ENCODE peak calls at places on chromosomes 13 and 19, in six cellular contexts. J is lower lobe of right lung, X is WTC11, I is AG09309, M is body of pancreas, S is GM23338. T is an unnamed sample.

GRCh38 chr19:5947435-5947834 is 30.5 kb downstream of the RANBP3 start:
- DNase-seq in I (no peak), X (no peak), S (no peak), J (peak; percentile 80), M (peak; percentile 82), T (no peak)

GRCh38 chr13:54210397-54211050 is 1181.9 kb downstream of the OLFM4 start:
- DNase-seq in X (no peak), M (no peak), S (no peak), J (no peak), I (no peak), T (no peak)

GRCh38 chr19:12930002-12930645 is 3.4 kb downstream of the FARSA start:
- DNase-seq in I (no peak), X (no peak), J (no peak), M (no peak), S (no peak), T (no peak)

GRCh38 chr13:25908390-25908789 is 143.4 kb downstream of the SHISA2 start:
- DNase-seq in J (no peak), M (no peak), S (peak; percentile 27), X (no peak), I (no peak), T (no peak)

GRCh38 chr19:5309438-5310204 is 31.0 kb downstream of the PTPRS start:
- DNase-seq in M (no peak), J (no peak), I (no peak), S (peak; percentile 57), X (peak; percentile 29), T (no peak)

GRCh38 chr13:112218416-112218815 is 151.5 kb downstream of the SOX1 start:
- DNase-seq in M (no peak), S (no peak), X (no peak), I (no peak), J (no peak), T (no peak)

GRCh38 chr13:40186636-40187323 is 479.7 kb downstream of the FOXO1 start:
- DNase-seq in X (no peak), I (no peak), M (no peak), J (no peak), S (no peak), T (no peak)

GRCh38 chr19:46901701-46902401 is 41.1 kb downstream of the ARHGAP35 start:
- DNase-seq in M (no peak), S (no peak), X (no peak), I (no peak), J (no peak), T (no peak)

GRCh38 chr13:64753606-64754005 is 2476.5 kb downstream of the PCDH9 start:
- DNase-seq in J (no peak), S (no peak), I (no peak), M (no peak), X (no peak), T (no peak)

GRCh38 chr13:95323930-95324662 is 22.8 kb upstream of the ABCC4 start:
- DNase-seq in J (no peak), X (no peak), M (no peak), I (no peak), S (no peak), T (peak; percentile 26)

GRCh38 chr19:32203161-32203560 is 142.2 kb upstream of the ZNF507 start:
- DNase-seq in S (no peak), M (no peak), I (no peak), J (no peak), X (no peak), T (no peak)

GRCh38 chr19:38977445-38978314 is 2.1 kb upstream of the FBXO17 start:
- DNase-seq in S (no peak), I (no peak), M (no peak), J (no peak), X (no peak), T (no peak)

GRCh38 chr13:40490086-40490723 is 176.2 kb downstream of the FOXO1 start:
- DNase-seq in J (no peak), X (no peak), I (no peak), M (peak; percentile 33), S (no peak), T (no peak)

GRCh38 chr13:59463023-59463422 is 700.7 kb downstream of the DIAPH3 start:
- DNase-seq in I (no peak), S (no peak), J (no peak), M (no peak), X (no peak), T (no peak)

GRCh38 chr13:89695343-89696257 is 1651.9 kb upstream of the MIR17HG start:
- DNase-seq in M (peak; percentile 31), X (peak; percentile 66), I (no peak), S (peak; percentile 73), J (no peak), T (peak; percentile 70)

GRCh38 chr13:47039106-47039505 is 142.3 kb upstream of the HTR2A start:
- DNase-seq in J (no peak), I (peak; percentile 63), S (no peak), X (no peak), M (no peak), T (no peak)

GRCh38 chr13:33633701-33634525 is 184.0 kb upstream of the RFC3 start:
- DNase-seq in M (no peak), X (no peak), J (no peak), I (no peak), S (no peak), T (no peak)

GRCh38 chr19:4910594-4911273 is 1.4 kb downstream of the UHRF1 start:
- DNase-seq in J (no peak), S (no peak), M (peak; percentile 36), X (no peak), I (no peak), T (no peak)

GRCh38 chr13:99261040-99261439 is 2.9 kb upstream of the GPR18 start:
- DNase-seq in M (no peak), I (no peak), X (no peak), S (no peak), J (no peak), T (no peak)

GRCh38 chr13:42211704-42212103 is 60.2 kb upstream of the AKAP11 start:
- DNase-seq in M (no peak), J (no peak), S (no peak), I (no peak), X (no peak), T (no peak)

GRCh38 chr19:10227215-10227971 is 3.7 kb downstream of the S1PR2 start:
- DNase-seq in X (peak; percentile 52), J (no peak), S (peak; percentile 61), M (no peak), I (no peak), T (no peak)
- TF ChIP-seq CTCF in X (no peak), J (peak; percentile 13), S (peak; percentile 48), M (no peak), I (no peak), T (no peak)

GRCh38 chr19:18419195-18419698 is at the start of gene SSBP4:
- DNase-seq in M (peak; percentile 76), X (peak; percentile 69), I (no peak), S (peak; percentile 88), J (peak; percentile 80), T (peak; percentile 84)

GRCh38 chr19:18422530-18423191 is 3.5 kb downstream of the SSBP4 start:
- DNase-seq in J (peak; percentile 39), X (no peak), M (no peak), S (no peak), I (no peak), T (no peak)

GRCh38 chr19:18421371-18421959 is 2.3 kb downstream of the SSBP4 start:
- DNase-seq in I (no peak), J (peak; percentile 43), M (no peak), X (no peak), S (no peak), T (no peak)

GRCh38 chr19:18419699-18420460 is 682 bp downstream of the SSBP4 start:
- DNase-seq in X (no peak), S (peak; percentile 55), I (no peak), J (peak; percentile 66), M (peak; percentile 46), T (no peak)

DNA sequence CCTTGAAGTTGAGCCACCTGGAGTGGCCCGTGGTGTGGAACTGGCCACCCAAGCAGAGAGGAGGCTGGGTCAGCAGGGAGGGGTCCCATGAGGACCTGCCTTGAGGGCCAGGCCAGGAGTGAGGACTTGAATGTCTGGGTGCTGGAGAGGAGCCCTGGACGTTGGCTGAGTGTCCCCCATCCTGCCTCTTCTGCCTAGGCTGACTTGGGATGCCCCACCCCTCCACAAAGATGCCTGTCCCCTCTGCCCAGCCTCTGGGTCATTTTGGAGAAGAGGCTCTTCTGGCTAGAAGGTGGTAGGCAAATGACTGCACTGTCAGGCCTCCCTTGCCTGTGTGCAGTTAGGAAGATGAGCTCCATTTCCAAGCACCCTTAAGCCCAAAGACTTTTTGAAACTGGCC is 1.7 kb downstream of the SSBP4 start:
- DNase-seq in S (no peak), I (no peak), J (peak; percentile 41), X (no peak), M (no peak), T (no peak)
- TF ChIP-seq CTCF in S (no peak), I (no peak), J (no peak), X (no peak), M (no peak), T (no peak)

GRCh38 chr13:85833938-85834337 is 34.7 kb upstream of the SLITRK6 start:
- DNase-seq in S (no peak), X (no peak), J (no peak), I (no peak), M (no peak), T (no peak)

GRCh38 chr13:85825454-85825853 is 26.2 kb upstream of the SLITRK6 start:
- DNase-seq in S (no peak), X (no peak), M (no peak), J (no peak), I (no peak), T (no peak)

DNA sequence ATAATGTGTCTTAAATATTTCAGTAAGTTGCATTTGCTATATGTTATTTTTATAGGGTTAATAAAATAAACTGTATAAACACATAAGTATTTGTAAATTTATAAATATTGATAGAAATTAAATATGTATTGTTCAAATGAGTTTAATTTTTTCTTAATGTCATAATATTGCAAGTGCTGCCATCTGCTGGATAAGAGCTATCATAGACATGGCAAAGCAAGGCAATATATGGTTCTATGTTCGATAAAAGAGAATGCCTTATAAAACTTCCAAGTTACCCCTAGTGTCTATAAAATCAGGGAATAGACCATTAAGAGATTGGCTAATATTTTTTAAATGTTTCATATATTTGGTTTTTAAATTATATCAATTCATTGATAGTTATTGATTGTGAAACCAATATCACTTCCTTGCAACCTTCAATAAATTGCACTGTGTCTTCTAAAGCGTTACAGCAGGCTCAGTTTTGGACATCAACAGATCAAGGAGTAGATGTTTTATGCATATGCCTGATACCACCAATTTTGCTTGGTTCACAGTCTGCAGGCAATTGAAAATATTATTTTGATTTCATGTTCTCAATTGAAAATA is 29.0 kb upstream of the SLITRK6 start:
- DNase-seq in M (no peak), S (peak; percentile 47), I (no peak), J (no peak), X (no peak), T (no peak)
- TF ChIP-seq CTCF in M (peak; percentile 74), S (peak; percentile 53), I (peak; percentile 54), J (peak; percentile 66), X (peak; percentile 43), T (peak; percentile 81)

DNA sequence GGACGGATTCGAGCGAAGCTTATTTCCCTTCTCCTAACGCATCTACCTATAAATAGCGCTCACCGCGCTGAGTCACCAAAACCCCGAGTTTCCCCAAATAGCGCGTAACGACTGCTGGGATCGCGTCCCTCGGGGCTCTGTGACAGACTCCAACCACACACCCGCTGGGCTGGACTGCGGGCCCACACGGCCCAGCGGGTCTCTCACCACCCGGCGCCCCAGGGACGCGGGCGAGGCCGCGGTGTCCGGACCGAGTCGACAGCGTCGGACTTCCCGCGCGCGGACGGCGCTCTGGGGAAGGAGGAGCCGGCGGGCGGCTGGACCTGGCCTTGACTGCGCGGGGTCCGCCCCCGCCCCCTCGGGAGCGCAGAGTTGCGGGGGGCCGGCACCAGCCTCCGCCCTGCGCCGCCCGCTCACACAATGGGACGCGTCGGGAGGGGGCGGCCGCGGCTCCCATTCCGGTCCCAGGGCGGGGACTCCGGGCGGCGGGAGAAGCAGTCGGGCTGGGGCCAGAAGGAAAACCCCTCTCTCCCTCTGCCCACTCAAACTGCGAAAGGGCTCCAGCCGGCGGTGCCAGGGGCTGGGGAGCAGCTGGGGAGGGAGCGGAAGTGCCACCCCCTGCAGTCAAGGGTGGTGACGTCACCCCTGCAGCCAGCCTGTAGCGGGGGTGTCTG is 108.8 kb downstream of the KCNRG start:
- DNase-seq in I (peak; percentile 92), M (peak; percentile 98), J (peak; percentile 86), X (peak; percentile 87), S (peak; percentile 89), T (peak; percentile 72)
- TF ChIP-seq CTCF in I (peak; percentile 7), M (no peak), J (peak; percentile 23), X (no peak), S (no peak), T (no peak)